ENCODE peak calls at places on chromosome 18, in seven cellular contexts. M, I, R, O, U, E and Y are unnamed samples. For H3K4me1, the result is how much of the 10 kb centered on the place peaks cover.

GRCh38 chr18:1350931-1351450 is 446.3 kb downstream of the ADCYAP1 start:
- DNase-seq in M (no peak), I (no peak), R (no peak), O (no peak), U (no peak), E (no peak), Y (no peak)

GRCh38 chr18:9428862-9429661 is 46.3 kb upstream of the RALBP1 start:
- DNase-seq in M (no peak), I (no peak), R (no peak), O (no peak), U (no peak), E (no peak), Y (peak)

GRCh38 chr18:48548404-48548771 is 9.6 kb downstream of the CTIF start:
- DNase-seq in M (no peak), I (no peak), R (peak), O (no peak), U (no peak), E (no peak), Y (no peak)

GRCh38 chr18:47858607-47859006 is 71.9 kb downstream of the SMAD2 start:
- DNase-seq in M (no peak), I (no peak), R (no peak), O (no peak), U (no peak), E (no peak), Y (no peak)

GRCh38 chr18:56658261-56658660 is 7.1 kb downstream of the WDR7 start:
- DNase-seq in M (no peak), I (no peak), R (no peak), O (no peak), U (no peak), E (no peak), Y (no peak)

GRCh38 chr18:45083456-45083855 is 402.8 kb downstream of the SETBP1 start:
- DNase-seq in M (no peak), I (no peak), R (no peak), O (no peak), U (no peak), E (no peak), Y (no peak)

GRCh38 chr18:43481069-43481468 is 203.8 kb upstream of the SYT4 start:
- DNase-seq in M (no peak), I (no peak), R (no peak), O (no peak), U (no peak), E (no peak), Y (no peak)

GRCh38 chr18:38077219-38077618 is 511.6 kb upstream of the CELF4 start:
- DNase-seq in M (no peak), I (no peak), R (no peak), O (peak), U (no peak), E (no peak), Y (no peak)

GRCh38 chr18:33918571-33918970 is 306.1 kb downstream of the NOL4 start:
- DNase-seq in M (no peak), I (no peak), R (no peak), O (no peak), U (no peak), E (no peak), Y (no peak)

GRCh38 chr18:71471963-71472725 is 1072.0 kb downstream of the CBLN2 start:
- DNase-seq in M (no peak), I (no peak), R (no peak), O (peak), U (no peak), E (no peak), Y (no peak)

GRCh38 chr18:21918693-21919092 is 178.1 kb downstream of the MIB1 start:
- DNase-seq in M (no peak), I (no peak), R (no peak), O (no peak), U (no peak), E (no peak), Y (peak)

GRCh38 chr18:50051288-50051687 is 143.7 kb downstream of the MYO5B start:
- DNase-seq in M (peak), I (no peak), R (no peak), O (peak), U (no peak), E (no peak), Y (peak)

GRCh38 chr18:61398961-61399632 is 65.9 kb downstream of the CDH20 start:
- DNase-seq in M (no peak), I (peak), R (no peak), O (no peak), U (peak), E (no peak), Y (no peak)

GRCh38 chr18:3449702-3450357 is at the start of gene TGIF1:
- DNase-seq in M (no peak), I (peak), R (peak), O (peak), U (peak), E (peak), Y (peak)

GRCh38 chr18:26941608-26942007 is 76.1 kb upstream of the AQP4 start:
- DNase-seq in M (no peak), I (no peak), R (no peak), O (no peak), U (no peak), E (no peak), Y (peak)

GRCh38 chr18:30889582-30890301 is 152.8 kb downstream of the DSC3 start:
- DNase-seq in M (no peak), I (peak), R (peak), O (peak), U (peak), E (no peak), Y (peak)

GRCh38 chr18:48293954-48294893 is 115.0 kb downstream of the ZBTB7C start:
- DNase-seq in M (no peak), I (no peak), R (no peak), O (no peak), U (peak), E (peak), Y (peak)

GRCh38 chr18:53906681-53907080 is 317.8 kb downstream of the MBD2 start:
- DNase-seq in M (no peak), I (no peak), R (no peak), O (no peak), U (peak), E (no peak), Y (peak)

GRCh38 chr18:76697441-76697901 is 124.9 kb upstream of the ZNF236 start:
- DNase-seq in M (no peak), I (peak), R (no peak), O (peak), U (peak), E (no peak), Y (peak)

GRCh38 chr18:2087877-2088673 is 483.2 kb downstream of the METTL4 start:
- DNase-seq in M (no peak), I (no peak), R (no peak), O (no peak), U (no peak), E (no peak), Y (peak)

GRCh38 chr18:7830468-7830867 is 263.4 kb downstream of the PTPRM start:
- DNase-seq in M (no peak), I (peak), R (no peak), O (no peak), U (no peak), E (no peak), Y (no peak)

GRCh38 chr18:78876868-78877267 is 102.8 kb upstream of the SALL3 start:
- DNase-seq in M (no peak), I (no peak), R (no peak), O (no peak), U (no peak), E (no peak), Y (no peak)

GRCh38 chr18:59874166-59874565 is 25.6 kb upstream of the PMAIP1 start:
- DNase-seq in M (peak), I (peak), R (no peak), O (no peak), U (peak), E (peak), Y (no peak)

GRCh38 chr18:47689386-47689785 is 241.1 kb downstream of the SMAD2 start:
- DNase-seq in M (no peak), I (no peak), R (no peak), O (peak), U (no peak), E (no peak), Y (no peak)

GRCh38 chr18:44245026-44245425 is 435.7 kb upstream of the SETBP1 start:
- DNase-seq in M (no peak), I (no peak), R (no peak), O (no peak), U (no peak), E (no peak), Y (no peak)

GRCh38 chr18:57128229-57128911 is 18.5 kb upstream of the BOD1L2 start:
- DNase-seq in M (no peak), I (no peak), R (no peak), O (no peak), U (no peak), E (no peak), Y (no peak)

GRCh38 chr18:38450876-38451275 is 885.3 kb upstream of the CELF4 start:
- DNase-seq in M (no peak), I (no peak), R (no peak), O (no peak), U (peak), E (no peak), Y (peak)

GRCh38 chr18:70422061-70422965 is 133.5 kb downstream of the SOCS6 start:
- DNase-seq in M (peak), I (peak), R (peak), O (no peak), U (peak), E (peak), Y (peak)

DNA sequence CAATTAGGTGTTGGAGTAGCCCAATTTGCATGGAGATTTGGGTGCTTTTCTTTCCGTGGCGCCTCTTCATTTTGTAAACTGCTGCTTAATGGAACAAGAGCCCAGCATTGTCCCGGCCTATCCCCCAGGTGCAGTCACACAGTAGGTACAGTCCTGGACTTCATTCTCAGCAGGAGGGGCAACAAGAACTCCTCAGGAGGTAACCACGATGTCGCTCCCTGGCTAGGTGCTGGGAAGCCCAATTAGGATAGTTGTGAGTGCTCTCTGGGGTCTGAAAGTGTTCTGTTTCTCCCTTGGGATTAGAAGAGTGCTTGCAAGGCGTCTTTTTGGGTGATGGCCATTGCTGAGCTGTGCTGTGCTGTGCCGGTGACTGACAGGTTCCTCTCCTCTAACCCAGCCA is 53.8 kb downstream of the CABLES1 start:
- DNase-seq in M (no peak), I (no peak), R (no peak), O (no peak), U (no peak), E (no peak), Y (no peak)
- H3K27ac ChIP-seq in M (no peak), I (no peak), R (peak), O (no peak), U (no peak), E (no peak), Y (no peak)

DNA sequence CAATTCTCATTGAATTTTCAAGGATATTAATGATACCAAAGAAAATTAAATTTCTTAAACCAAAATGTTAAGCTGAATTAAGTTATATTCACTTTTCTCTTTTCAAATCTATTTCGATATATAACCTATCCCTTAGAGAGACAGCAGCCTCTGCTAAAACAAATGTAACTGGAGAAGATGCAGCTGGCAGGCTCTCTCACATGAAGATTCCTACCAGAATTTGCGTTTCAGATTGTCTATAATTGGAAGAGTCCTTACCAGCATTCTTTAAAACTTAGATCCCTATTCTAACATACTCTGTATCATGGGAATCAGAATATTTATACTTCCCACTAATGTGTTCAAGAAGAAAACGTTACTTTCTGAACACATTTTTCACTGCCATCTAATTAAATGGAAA is 1.6 kb downstream of the PTPN2 start:
- DNase-seq in M (no peak), I (no peak), R (no peak), O (no peak), U (no peak), E (no peak), Y (no peak)
- H3K4me1 ChIP-seq in M (under half), I (under half), R (under half), O (under half), U (under half), E (under half), Y (under half)

GRCh38 chr18:12449040-12449814 is 41.5 kb downstream of the PRELID3A start:
- DNase-seq in M (no peak), I (no peak), R (peak), O (peak), U (no peak), E (no peak), Y (no peak)
- H3K27ac ChIP-seq in M (no peak), I (no peak), R (peak), O (peak), U (no peak), E (no peak), Y (no peak)

DNA sequence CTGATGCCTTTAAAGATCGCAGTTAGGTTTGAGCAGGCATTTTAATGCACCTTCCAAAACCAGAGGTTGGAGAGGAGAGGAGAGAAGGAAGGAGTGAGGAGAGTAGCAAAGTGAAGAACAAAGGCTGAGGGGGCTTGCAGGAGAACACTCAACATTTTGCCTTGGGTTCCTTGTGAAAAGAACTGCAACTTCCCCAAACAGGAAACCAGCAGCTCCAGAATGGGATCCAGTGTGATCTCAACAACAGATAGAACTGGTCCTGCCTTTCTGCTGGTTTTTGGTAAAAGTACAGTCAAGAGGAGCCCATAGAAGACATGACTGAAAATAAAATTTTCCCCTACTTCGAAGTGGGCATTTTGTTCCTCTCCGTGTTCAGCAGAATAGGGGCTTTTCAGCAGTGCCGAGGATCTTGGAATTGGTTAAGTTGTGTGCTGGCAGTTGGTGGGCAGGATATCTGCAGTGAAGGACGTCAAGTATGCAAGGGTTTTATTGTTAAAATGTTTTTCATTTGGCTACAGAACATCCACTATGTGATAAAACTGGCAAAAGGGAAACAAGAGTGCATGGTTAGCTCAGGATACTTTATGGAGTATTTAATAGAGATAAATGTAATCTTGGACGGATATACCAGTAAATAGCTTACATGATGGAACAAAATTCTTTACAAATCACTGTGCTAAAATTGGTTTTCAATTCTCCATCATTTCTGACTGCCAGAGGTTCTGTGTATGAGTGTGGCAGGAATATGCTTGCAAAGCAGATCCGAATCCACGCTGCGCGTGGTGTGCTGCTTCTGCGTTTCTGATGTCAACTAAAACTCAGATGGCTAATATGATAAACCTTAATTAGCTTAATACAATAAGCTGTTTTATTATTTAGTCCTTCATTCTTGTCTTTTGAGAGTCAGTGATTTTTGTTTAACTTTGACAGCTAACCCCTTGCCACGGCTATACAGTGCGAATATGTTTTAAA is 1.9 kb downstream of the ZNF532 start:
- DNase-seq in M (no peak), I (peak), R (no peak), O (no peak), U (no peak), E (no peak), Y (no peak)
- H3K4me1 ChIP-seq in M (under half), I (under half), R (half or more), O (half or more), U (under half), E (half or more), Y (under half)